ENCODE peak calls at places on chromosomes 7 and 10, in five cellular contexts. I, P, R, J and L are unnamed samples.

GRCh38 chr10:44906476-44906875 is 4.7 kb upstream of the TMEM72 start:
- DNase-seq in I (no peak), R (no peak), P (no peak), J (no peak), L (no peak)

GRCh38 chr7:140653319-140654108 is 12.9 kb upstream of the DENND2A start:
- DNase-seq in J (peak), R (no peak), I (peak), P (peak), L (no peak)

GRCh38 chr10:48814933-48815332 is 124.7 kb downstream of the LRRC18 start:
- DNase-seq in P (no peak), R (no peak), J (no peak), I (no peak), L (no peak)

GRCh38 chr10:74598891-74599566 is 227.4 kb upstream of the KAT6B start:
- DNase-seq in P (no peak), R (no peak), J (no peak), I (no peak), L (no peak)

GRCh38 chr7:70134029-70134445 is 535.8 kb downstream of the AUTS2 start:
- DNase-seq in R (no peak), J (no peak), P (no peak), I (no peak), L (no peak)

GRCh38 chr7:141072548-141073172 is 1.2 kb upstream of the TMEM178B start:
- DNase-seq in J (peak), R (no peak), I (no peak), P (peak), L (peak)

GRCh38 chr10:33258951-33259350 is 75.5 kb downstream of the NRP1 start:
- DNase-seq in I (no peak), J (no peak), R (no peak), P (no peak), L (no peak)

GRCh38 chr10:44380829-44381600 is 3.9 kb downstream of the CXCL12 start:
- DNase-seq in R (no peak), P (peak), J (no peak), I (no peak), L (no peak)

GRCh38 chr10:12048547-12048946 is 5.9 kb upstream of the UPF2 start:
- DNase-seq in R (no peak), I (no peak), J (no peak), P (no peak), L (no peak)

GRCh38 chr10:12748186-12748585 is 253.3 kb downstream of the CCDC3 start:
- DNase-seq in I (no peak), J (no peak), P (no peak), R (no peak), L (no peak)

GRCh38 chr10:23343591-23344225 is 889 bp downstream of the C10orf67 start:
- DNase-seq in J (peak), R (peak), I (no peak), P (peak), L (peak)

DNA sequence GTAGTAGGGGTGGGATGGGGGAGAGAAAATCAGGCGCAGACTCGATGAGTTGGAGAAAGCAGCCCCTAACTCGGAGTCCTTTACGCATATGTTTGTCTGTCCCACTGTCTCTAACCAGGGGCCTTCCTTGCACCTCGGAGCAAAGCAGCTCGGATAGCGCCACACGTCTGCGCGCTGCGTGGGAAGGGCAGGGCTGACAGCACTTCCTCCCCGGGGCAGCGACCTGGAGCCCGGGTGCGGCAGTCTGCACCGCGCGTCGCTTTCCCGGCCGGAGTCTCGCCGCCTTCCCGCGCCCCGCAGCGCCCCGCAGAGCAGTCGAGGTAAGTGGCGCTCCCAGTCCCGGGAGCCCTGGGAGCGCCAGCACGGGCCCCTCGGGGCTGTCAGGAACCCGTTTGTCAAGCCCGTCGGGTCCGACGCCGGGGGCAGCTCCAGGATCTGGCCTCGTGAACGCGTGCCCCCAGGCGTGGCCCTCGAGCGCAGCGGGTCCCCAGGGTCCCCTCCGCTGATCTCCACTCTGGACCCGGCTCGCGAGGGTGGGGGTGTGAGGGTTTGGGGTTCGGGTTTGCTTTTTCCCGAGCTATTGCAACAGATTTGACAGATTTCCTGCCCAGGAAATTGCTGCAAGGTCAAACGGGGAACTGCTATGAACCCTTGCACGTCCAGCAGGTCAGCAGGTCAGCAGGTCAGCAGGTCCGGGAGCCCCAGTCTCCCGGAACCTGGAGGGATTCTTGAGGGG is 561 bp downstream of the APBB1IP start:
- DNase-seq in I (no peak), R (peak), P (peak), J (no peak), L (peak)
- TF ChIP-seq POLR2AphosphoS5 in I (no peak), R (no peak), P (no peak), J (no peak), L (no peak)

GRCh38 chr10:103855424-103855823 is at the start of gene SH3PXD2A:
- DNase-seq in I (no peak), R (no peak), J (peak), P (peak), L (peak)

GRCh38 chr10:103854265-103854686 is 1.1 kb downstream of the SH3PXD2A start:
- DNase-seq in R (no peak), I (no peak), J (no peak), P (peak), L (no peak)

GRCh38 chr10:103856497-103857175 is 1.3 kb upstream of the SH3PXD2A start:
- DNase-seq in J (no peak), I (no peak), P (no peak), R (no peak), L (no peak)

GRCh38 chr10:103854687-103855423 is 521 bp downstream of the SH3PXD2A start:
- DNase-seq in I (no peak), J (no peak), P (peak), R (no peak), L (peak)

DNA sequence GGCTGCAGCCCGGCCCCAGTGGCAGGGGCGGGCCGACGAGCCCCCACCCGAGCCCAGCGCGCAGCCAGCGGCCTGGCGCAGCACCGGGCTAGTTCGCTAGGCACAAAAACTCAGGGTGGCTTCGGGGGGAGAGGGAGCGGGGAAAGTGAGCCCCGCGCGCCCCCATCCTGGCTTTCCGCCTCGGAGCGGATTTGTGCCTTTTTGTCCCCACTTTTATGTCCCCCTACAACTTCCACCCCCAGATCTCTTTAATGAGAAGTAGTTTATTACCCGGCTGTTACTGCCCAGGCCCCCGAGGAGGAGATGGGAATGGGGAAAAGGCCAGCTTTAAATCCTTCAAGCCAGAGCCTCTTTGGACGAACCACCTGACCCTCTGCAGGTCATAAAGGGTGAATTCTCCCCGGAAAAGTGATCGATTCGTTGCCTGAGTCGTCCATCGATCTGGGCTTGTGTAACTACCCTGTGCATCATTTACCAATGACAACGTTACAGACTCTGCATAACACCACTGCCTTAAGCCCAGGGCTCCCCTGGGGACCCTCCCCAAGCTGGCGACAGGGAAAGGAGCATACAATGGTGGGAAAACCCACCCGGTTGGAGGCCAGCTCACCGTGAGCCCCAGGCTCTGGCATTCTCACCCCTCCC is 598 bp upstream of the SH3PXD2A start:
- DNase-seq in J (no peak), P (peak), R (no peak), I (no peak), L (no peak)
- H3K27ac ChIP-seq in J (peak), P (no peak), R (peak), I (no peak), L (peak)

GRCh38 chr10:116071453-116072148 is 201.4 kb downstream of the GFRA1 start:
- DNase-seq in P (no peak), R (no peak), J (no peak), I (no peak), L (no peak)

GRCh38 chr10:116067825-116068224 is 205.2 kb downstream of the GFRA1 start:
- DNase-seq in J (no peak), P (no peak), R (no peak), I (no peak), L (no peak)

GRCh38 chr10:116073025-116073424 is 200.0 kb downstream of the GFRA1 start:
- DNase-seq in J (no peak), P (no peak), I (no peak), R (no peak), L (no peak)

GRCh38 chr10:116070743-116071320 is 202.2 kb downstream of the GFRA1 start:
- DNase-seq in I (no peak), P (no peak), R (no peak), J (no peak), L (no peak)

DNA sequence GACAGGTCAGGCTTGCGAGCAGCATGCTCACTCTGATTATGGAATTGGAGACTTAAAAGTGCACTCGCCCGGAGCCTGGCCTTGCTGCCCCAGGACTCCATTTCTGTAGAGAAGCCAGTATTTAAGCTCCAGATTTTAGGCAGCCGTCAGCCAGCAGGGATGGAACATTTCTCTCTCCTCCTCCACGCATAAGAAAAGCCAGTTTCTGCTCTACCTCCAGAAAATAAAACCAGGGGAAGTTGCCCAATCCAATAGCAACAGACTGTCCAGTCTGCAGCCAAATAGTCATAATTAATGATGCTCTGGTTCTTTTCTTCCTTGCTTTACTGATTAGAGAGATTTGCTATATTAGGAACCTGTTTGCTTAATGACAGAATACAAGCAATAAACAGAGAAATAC is 203.2 kb downstream of the GFRA1 start:
- DNase-seq in I (no peak), R (no peak), P (no peak), J (no peak), L (no peak)
- TF ChIP-seq POLR2AphosphoS5 in I (no peak), R (no peak), P (no peak), J (no peak), L (no peak)

GRCh38 chr7:17020250-17020649 is 138.5 kb upstream of the AGR3 start:
- DNase-seq in P (no peak), R (no peak), I (no peak), J (no peak), L (no peak)
- H3K27ac ChIP-seq in P (no peak), R (no peak), I (no peak), J (no peak), L (no peak)

GRCh38 chr10:75904499-75905283 is 473.3 kb downstream of the LRMDA start:
- DNase-seq in R (no peak), J (no peak), I (no peak), P (no peak), L (no peak)
- TF ChIP-seq POLR2AphosphoS5 in R (no peak), J (no peak), I (no peak), P (no peak), L (no peak)

GRCh38 chr7:75531359-75531821 is 39.3 kb downstream of the SPDYE5 start:
- DNase-seq in P (peak), I (no peak), J (no peak), R (no peak), L (no peak)
- H3K27ac ChIP-seq in P (no peak), I (no peak), J (no peak), R (no peak), L (no peak)

GRCh38 chr7:129948877-129949291 is 3.9 kb downstream of the UBE2H start:
- DNase-seq in I (peak), P (peak), R (peak), J (peak), L (peak)

GRCh38 chr7:129952164-129952652 is 552 bp downstream of the UBE2H start:
- DNase-seq in I (no peak), R (no peak), P (peak), J (peak), L (no peak)

GRCh38 chr7:129949292-129950133 is 3.2 kb downstream of the UBE2H start:
- DNase-seq in I (no peak), P (peak), J (peak), R (no peak), L (no peak)

GRCh38 chr7:129951076-129952011 is 1.4 kb downstream of the UBE2H start:
- DNase-seq in I (no peak), P (peak), R (no peak), J (peak), L (no peak)

DNA sequence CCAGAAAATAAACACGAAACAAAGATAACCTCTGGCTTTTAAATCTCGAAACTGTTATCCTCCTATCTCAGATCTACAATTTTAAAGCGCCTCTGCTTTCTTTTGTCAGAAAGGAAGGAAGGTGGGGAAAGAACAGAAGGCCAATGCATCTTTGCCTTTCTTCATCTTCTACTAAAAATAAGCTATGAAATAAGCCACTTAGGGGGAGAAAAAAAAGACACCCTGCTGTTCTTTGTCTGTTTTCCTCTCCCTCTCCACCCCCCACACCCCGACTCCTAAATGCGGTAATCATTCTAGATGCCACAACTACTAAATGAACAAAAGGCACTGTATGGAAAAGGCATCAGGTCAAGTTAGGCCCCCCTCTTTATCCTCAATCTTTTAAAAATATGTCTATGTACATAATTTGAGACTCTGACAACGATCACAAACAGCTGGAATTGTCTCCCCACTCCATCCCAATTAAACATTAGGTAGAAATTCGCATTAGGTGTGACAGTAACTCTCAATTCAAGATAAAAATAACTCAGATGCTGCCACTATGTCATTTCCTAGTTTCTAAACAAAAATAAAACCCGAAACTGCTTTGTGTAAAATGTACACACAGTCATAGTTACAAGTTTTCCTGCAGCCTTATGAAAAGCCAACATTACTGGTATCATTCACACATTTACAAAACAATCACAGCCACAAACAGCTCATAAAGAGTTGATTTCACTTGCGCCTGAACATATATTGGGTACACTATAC is 2.4 kb downstream of the UBE2H start:
- DNase-seq in P (peak), I (no peak), R (no peak), J (no peak), L (no peak)
- TF ChIP-seq POLR2AphosphoS5 in P (no peak), I (no peak), R (no peak), J (no peak), L (no peak)